ENCODE peak calls at places on chromosome 3, in five cellular contexts. K is Peyer's patch, D is BJ, P is GM10248, M is endothelial cell. H is an unnamed sample.

GRCh38 chr3:158455406-158455805 is 115.6 kb upstream of the MLF1 start:
- DNase-seq in D (no peak), K (no peak), M (no peak), P (no peak), H (no peak)

GRCh38 chr3:69439683-69440270 is 53.9 kb upstream of the FRMD4B start:
- DNase-seq in K (no peak), P (peak; percentile 13), M (no peak), D (no peak), H (no peak)

GRCh38 chr3:155853214-155854146 is 747 bp downstream of the SLC33A1 start:
- DNase-seq in M (peak; percentile 41), K (no peak), D (no peak), P (no peak), H (no peak)

GRCh38 chr3:66431494-66431893 is 69.3 kb downstream of the LRIG1 start:
- DNase-seq in M (no peak), P (no peak), D (peak; percentile 37), K (no peak), H (no peak)

GRCh38 chr3:9153763-9154601 is 95.5 kb downstream of the SRGAP3 start:
- DNase-seq in P (no peak), M (no peak), K (no peak), D (peak; percentile 3), H (no peak)

GRCh38 chr3:98612996-98613517 is 19.6 kb upstream of the CPOX start:
- DNase-seq in M (no peak), P (no peak), D (no peak), K (no peak), H (no peak)

GRCh38 chr3:17805461-17805940 is 63.1 kb upstream of the TBC1D5 start:
- DNase-seq in P (no peak), M (no peak), K (no peak), D (no peak), H (no peak)

GRCh38 chr3:169811606-169812123 is 1.0 kb upstream of the LRRIQ4 start:
- DNase-seq in K (no peak), D (peak; percentile 9), P (no peak), M (no peak), H (no peak)

GRCh38 chr3:29850641-29851040 is 569.8 kb downstream of the RBMS3 start:
- DNase-seq in K (no peak), P (no peak), D (no peak), M (no peak), H (no peak)

GRCh38 chr3:38582941-38583645 is 66.4 kb downstream of the SCN5A start:
- DNase-seq in P (no peak), M (no peak), K (no peak), D (no peak), H (no peak)

GRCh38 chr3:115436767-115437301 is 186.5 kb upstream of the GAP43 start:
- DNase-seq in D (peak; percentile 74), M (no peak), K (no peak), P (no peak), H (no peak)
- TF ChIP-seq CTCF in D (peak; percentile 61), M (no peak), K (no peak), P (no peak), H (no peak)

GRCh38 chr3:153290278-153291015 is 128.4 kb downstream of the RAP2B start:
- DNase-seq in P (no peak), M (no peak), D (no peak), K (no peak), H (no peak)
- TF ChIP-seq CTCF in P (peak; percentile 24), M (no peak), D (peak; percentile 36), K (peak; percentile 19), H (no peak)

GRCh38 chr3:15276028-15276717 is 56.2 kb downstream of the SH3BP5 start:
- DNase-seq in P (no peak), K (no peak), D (no peak), M (no peak), H (no peak)

GRCh38 chr3:15279671-15280402 is 52.5 kb downstream of the SH3BP5 start:
- DNase-seq in K (no peak), M (no peak), D (no peak), P (no peak), H (no peak)

GRCh38 chr3:15280853-15281532 is 51.4 kb downstream of the SH3BP5 start:
- DNase-seq in M (no peak), D (no peak), P (no peak), K (no peak), H (no peak)

GRCh38 chr3:15279200-15279599 is 53.2 kb downstream of the SH3BP5 start:
- DNase-seq in D (no peak), M (no peak), K (no peak), P (no peak), H (no peak)

DNA sequence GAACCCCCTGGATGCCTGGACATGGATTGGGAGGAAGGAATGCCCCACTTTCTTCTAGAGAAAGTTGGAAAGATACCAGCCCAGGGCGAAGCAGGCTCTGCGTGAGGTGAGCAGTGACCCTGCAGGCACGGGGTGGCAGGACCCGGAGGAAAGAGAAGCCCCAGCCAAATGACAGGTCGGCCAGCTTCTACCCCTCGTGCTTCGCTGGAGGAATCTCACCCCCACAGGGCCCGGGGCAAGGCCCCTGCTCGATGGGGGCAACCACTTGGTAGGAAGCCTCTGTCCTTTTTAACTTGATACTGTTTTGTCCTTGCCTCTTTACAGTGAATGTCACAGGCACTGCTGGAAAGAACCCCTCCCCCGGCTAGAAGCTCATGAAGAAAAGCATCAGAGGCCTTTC is 54.5 kb downstream of the SH3BP5 start:
- DNase-seq in P (no peak), M (no peak), D (no peak), K (no peak), H (no peak)
- TF ChIP-seq CTCF in P (no peak), M (no peak), D (no peak), K (no peak), H (no peak)

GRCh38 chr3:159839561-159840379 is 148.9 kb upstream of the IL12A start:
- DNase-seq in M (peak; percentile 59), K (no peak), D (no peak), P (no peak), H (no peak)
- TF ChIP-seq CTCF in M (no peak), K (no peak), D (no peak), P (no peak), H (no peak)

GRCh38 chr3:12541625-12542024 is 3.7 kb downstream of the MKRN2OS start:
- DNase-seq in K (no peak), M (no peak), P (no peak), D (no peak), H (no peak)
- TF ChIP-seq CTCF in K (no peak), M (no peak), P (no peak), D (peak; percentile 42), H (no peak)

H was measured in esophagus squamous epithelium.